ENCODE peak calls at places on chromosomes 7 and 10, in nine cellular contexts. One of them, this sample, is unnamed.
A peak's percentile ranks its signal among the peaks of the same experiment; 100 is the strongest.

GRCh38 chr7:54978364-54979116 is 40.3 kb upstream of the EGFR start:
- DNase-seq in LoVo: no peak
- DNase-seq in trophoblast cell: peak; percentile 24
- DNase-seq in naive thymus-derived CD8-positive, alpha-beta T cell: no peak
- DNase-seq in T follicular helper cell: no peak
- DNase-seq in RKO: no peak
- DNase-seq in AG04450: no peak
- DNase-seq in heart right ventricle: no peak
- DNase-seq in activated CD4-positive, CD25-positive, alpha-beta regulatory T cell treated with anti-CD3 and anti-CD28 coated beads, Interleukin-2, amount 50 U/mL, for 16 hours: no peak
- DNase-seq in this sample: no peak

GRCh38 chr7:4702961-4703512 is 20.9 kb downstream of the FOXK1 start:
- DNase-seq in LoVo: no peak
- DNase-seq in trophoblast cell: no peak
- DNase-seq in naive thymus-derived CD8-positive, alpha-beta T cell: no peak
- DNase-seq in T follicular helper cell: no peak
- DNase-seq in RKO: no peak
- DNase-seq in AG04450: no peak
- DNase-seq in heart right ventricle: peak; percentile 45
- DNase-seq in activated CD4-positive, CD25-positive, alpha-beta regulatory T cell treated with anti-CD3 and anti-CD28 coated beads, Interleukin-2, amount 50 U/mL, for 16 hours: no peak
- DNase-seq in this sample: no peak

GRCh38 chr10:22690614-22691431 is 23.6 kb downstream of the PIP4K2A start:
- DNase-seq in LoVo: no peak
- DNase-seq in trophoblast cell: no peak
- DNase-seq in naive thymus-derived CD8-positive, alpha-beta T cell: no peak
- DNase-seq in T follicular helper cell: no peak
- DNase-seq in RKO: no peak
- DNase-seq in AG04450: no peak
- DNase-seq in heart right ventricle: no peak
- DNase-seq in activated CD4-positive, CD25-positive, alpha-beta regulatory T cell treated with anti-CD3 and anti-CD28 coated beads, Interleukin-2, amount 50 U/mL, for 16 hours: no peak
- DNase-seq in this sample: no peak

GRCh38 chr10:97673736-97674525 is 13.1 kb downstream of the AVPI1 start:
- DNase-seq in LoVo: peak; percentile 61
- DNase-seq in trophoblast cell: no peak
- DNase-seq in naive thymus-derived CD8-positive, alpha-beta T cell: no peak
- DNase-seq in T follicular helper cell: no peak
- DNase-seq in RKO: peak; percentile 74
- DNase-seq in AG04450: no peak
- DNase-seq in heart right ventricle: no peak
- DNase-seq in activated CD4-positive, CD25-positive, alpha-beta regulatory T cell treated with anti-CD3 and anti-CD28 coated beads, Interleukin-2, amount 50 U/mL, for 16 hours: no peak
- DNase-seq in this sample: no peak

GRCh38 chr10:98326621-98327027 is 58.6 kb upstream of the LOXL4 start:
- DNase-seq in LoVo: no peak
- DNase-seq in trophoblast cell: no peak
- DNase-seq in naive thymus-derived CD8-positive, alpha-beta T cell: no peak
- DNase-seq in T follicular helper cell: no peak
- DNase-seq in RKO: no peak
- DNase-seq in AG04450: no peak
- DNase-seq in heart right ventricle: peak; percentile 42
- DNase-seq in activated CD4-positive, CD25-positive, alpha-beta regulatory T cell treated with anti-CD3 and anti-CD28 coated beads, Interleukin-2, amount 50 U/mL, for 16 hours: no peak
- DNase-seq in this sample: no peak

GRCh38 chr10:69180525-69181204 is 631 bp downstream of the SUPV3L1 start:
- DNase-seq in LoVo: no peak
- DNase-seq in trophoblast cell: no peak
- DNase-seq in naive thymus-derived CD8-positive, alpha-beta T cell: no peak
- DNase-seq in T follicular helper cell: peak; percentile 11
- DNase-seq in RKO: peak; percentile 74
- DNase-seq in AG04450: no peak
- DNase-seq in heart right ventricle: no peak
- DNase-seq in activated CD4-positive, CD25-positive, alpha-beta regulatory T cell treated with anti-CD3 and anti-CD28 coated beads, Interleukin-2, amount 50 U/mL, for 16 hours: peak; percentile 1
- DNase-seq in this sample: no peak

GRCh38 chr7:47659664-47660462 is 78.0 kb upstream of the TNS3 start:
- DNase-seq in LoVo: no peak
- DNase-seq in trophoblast cell: no peak
- DNase-seq in naive thymus-derived CD8-positive, alpha-beta T cell: peak; percentile 53
- DNase-seq in T follicular helper cell: no peak
- DNase-seq in RKO: no peak
- DNase-seq in AG04450: no peak
- DNase-seq in heart right ventricle: no peak
- DNase-seq in activated CD4-positive, CD25-positive, alpha-beta regulatory T cell treated with anti-CD3 and anti-CD28 coated beads, Interleukin-2, amount 50 U/mL, for 16 hours: no peak
- DNase-seq in this sample: no peak

GRCh38 chr7:51324206-51324884 is 7.7 kb upstream of the COBL start:
- DNase-seq in LoVo: no peak
- DNase-seq in trophoblast cell: peak; percentile 89
- DNase-seq in naive thymus-derived CD8-positive, alpha-beta T cell: no peak
- DNase-seq in T follicular helper cell: no peak
- DNase-seq in RKO: no peak
- DNase-seq in AG04450: no peak
- DNase-seq in heart right ventricle: no peak
- DNase-seq in activated CD4-positive, CD25-positive, alpha-beta regulatory T cell treated with anti-CD3 and anti-CD28 coated beads, Interleukin-2, amount 50 U/mL, for 16 hours: no peak
- DNase-seq in this sample: peak; percentile 48

GRCh38 chr7:51569581-51569980 is 253.0 kb upstream of the COBL start:
- DNase-seq in LoVo: no peak
- DNase-seq in trophoblast cell: no peak
- DNase-seq in naive thymus-derived CD8-positive, alpha-beta T cell: no peak
- DNase-seq in T follicular helper cell: no peak
- DNase-seq in RKO: no peak
- DNase-seq in AG04450: no peak
- DNase-seq in heart right ventricle: no peak
- DNase-seq in activated CD4-positive, CD25-positive, alpha-beta regulatory T cell treated with anti-CD3 and anti-CD28 coated beads, Interleukin-2, amount 50 U/mL, for 16 hours: no peak
- DNase-seq in this sample: no peak

GRCh38 chr10:78914502-78915330 is 154.1 kb upstream of the ZMIZ1 start:
- DNase-seq in LoVo: no peak
- DNase-seq in trophoblast cell: no peak
- DNase-seq in naive thymus-derived CD8-positive, alpha-beta T cell: no peak
- DNase-seq in T follicular helper cell: no peak
- DNase-seq in RKO: no peak
- DNase-seq in AG04450: no peak
- DNase-seq in heart right ventricle: no peak
- DNase-seq in activated CD4-positive, CD25-positive, alpha-beta regulatory T cell treated with anti-CD3 and anti-CD28 coated beads, Interleukin-2, amount 50 U/mL, for 16 hours: no peak
- DNase-seq in this sample: no peak

GRCh38 chr10:35876248-35876647 is 234.2 kb upstream of the FZD8 start:
- DNase-seq in LoVo: no peak
- DNase-seq in trophoblast cell: peak; percentile 32
- DNase-seq in naive thymus-derived CD8-positive, alpha-beta T cell: no peak
- DNase-seq in T follicular helper cell: no peak
- DNase-seq in RKO: no peak
- DNase-seq in AG04450: no peak
- DNase-seq in heart right ventricle: no peak
- DNase-seq in activated CD4-positive, CD25-positive, alpha-beta regulatory T cell treated with anti-CD3 and anti-CD28 coated beads, Interleukin-2, amount 50 U/mL, for 16 hours: no peak
- DNase-seq in this sample: no peak

GRCh38 chr7:99839560-99840011 is 11.8 kb downstream of the CYP3A43 start:
- DNase-seq in LoVo: peak; percentile 52
- DNase-seq in trophoblast cell: no peak
- DNase-seq in naive thymus-derived CD8-positive, alpha-beta T cell: no peak
- DNase-seq in T follicular helper cell: no peak
- DNase-seq in RKO: no peak
- DNase-seq in AG04450: no peak
- DNase-seq in heart right ventricle: no peak
- DNase-seq in activated CD4-positive, CD25-positive, alpha-beta regulatory T cell treated with anti-CD3 and anti-CD28 coated beads, Interleukin-2, amount 50 U/mL, for 16 hours: no peak
- DNase-seq in this sample: no peak

GRCh38 chr10:29669149-29669548 is 34.4 kb upstream of the SVIL start:
- DNase-seq in LoVo: no peak
- DNase-seq in trophoblast cell: peak; percentile 46
- DNase-seq in naive thymus-derived CD8-positive, alpha-beta T cell: no peak
- DNase-seq in T follicular helper cell: no peak
- DNase-seq in RKO: no peak
- DNase-seq in AG04450: no peak
- DNase-seq in heart right ventricle: peak; percentile 50
- DNase-seq in activated CD4-positive, CD25-positive, alpha-beta regulatory T cell treated with anti-CD3 and anti-CD28 coated beads, Interleukin-2, amount 50 U/mL, for 16 hours: no peak
- DNase-seq in this sample: no peak

GRCh38 chr10:83881647-83882046 is 257.7 kb upstream of the GHITM start:
- DNase-seq in LoVo: no peak
- DNase-seq in trophoblast cell: no peak
- DNase-seq in naive thymus-derived CD8-positive, alpha-beta T cell: no peak
- DNase-seq in T follicular helper cell: no peak
- DNase-seq in RKO: no peak
- DNase-seq in AG04450: no peak
- DNase-seq in heart right ventricle: no peak
- DNase-seq in activated CD4-positive, CD25-positive, alpha-beta regulatory T cell treated with anti-CD3 and anti-CD28 coated beads, Interleukin-2, amount 50 U/mL, for 16 hours: no peak
- DNase-seq in this sample: no peak

GRCh38 chr7:25002826-25003225 is 22.8 kb upstream of the OSBPL3 start:
- DNase-seq in LoVo: no peak
- DNase-seq in trophoblast cell: no peak
- DNase-seq in naive thymus-derived CD8-positive, alpha-beta T cell: no peak
- DNase-seq in T follicular helper cell: no peak
- DNase-seq in RKO: no peak
- DNase-seq in AG04450: no peak
- DNase-seq in heart right ventricle: no peak
- DNase-seq in activated CD4-positive, CD25-positive, alpha-beta regulatory T cell treated with anti-CD3 and anti-CD28 coated beads, Interleukin-2, amount 50 U/mL, for 16 hours: no peak
- DNase-seq in this sample: no peak

GRCh38 chr10:119655566-119656001 is 4.4 kb downstream of the BAG3 start:
- DNase-seq in LoVo: no peak
- DNase-seq in trophoblast cell: peak; percentile 77
- DNase-seq in naive thymus-derived CD8-positive, alpha-beta T cell: no peak
- DNase-seq in T follicular helper cell: peak; percentile 51
- DNase-seq in RKO: peak; percentile 81
- DNase-seq in AG04450: peak; percentile 30
- DNase-seq in heart right ventricle: peak; percentile 37
- DNase-seq in activated CD4-positive, CD25-positive, alpha-beta regulatory T cell treated with anti-CD3 and anti-CD28 coated beads, Interleukin-2, amount 50 U/mL, for 16 hours: peak; percentile 6
- DNase-seq in this sample: no peak

GRCh38 chr10:119896937-119897336 is 4.4 kb downstream of the SEC23IP start:
- DNase-seq in LoVo: peak; percentile 65
- DNase-seq in trophoblast cell: no peak
- DNase-seq in naive thymus-derived CD8-positive, alpha-beta T cell: no peak
- DNase-seq in T follicular helper cell: no peak
- DNase-seq in RKO: no peak
- DNase-seq in AG04450: no peak
- DNase-seq in heart right ventricle: peak; percentile 69
- DNase-seq in activated CD4-positive, CD25-positive, alpha-beta regulatory T cell treated with anti-CD3 and anti-CD28 coated beads, Interleukin-2, amount 50 U/mL, for 16 hours: no peak
- DNase-seq in this sample: peak; percentile 83

GRCh38 chr10:33808475-33808874 is 474.0 kb upstream of the NRP1 start:
- DNase-seq in LoVo: no peak
- DNase-seq in trophoblast cell: no peak
- DNase-seq in naive thymus-derived CD8-positive, alpha-beta T cell: no peak
- DNase-seq in T follicular helper cell: no peak
- DNase-seq in RKO: no peak
- DNase-seq in AG04450: no peak
- DNase-seq in heart right ventricle: no peak
- DNase-seq in activated CD4-positive, CD25-positive, alpha-beta regulatory T cell treated with anti-CD3 and anti-CD28 coated beads, Interleukin-2, amount 50 U/mL, for 16 hours: no peak
- DNase-seq in this sample: no peak

GRCh38 chr7:107501593-107501992 is 31.7 kb downstream of the GPR22 start:
- DNase-seq in LoVo: peak; percentile 10
- DNase-seq in trophoblast cell: peak; percentile 16
- DNase-seq in naive thymus-derived CD8-positive, alpha-beta T cell: no peak
- DNase-seq in T follicular helper cell: peak; percentile 2
- DNase-seq in RKO: peak; percentile 56
- DNase-seq in AG04450: no peak
- DNase-seq in heart right ventricle: no peak
- DNase-seq in activated CD4-positive, CD25-positive, alpha-beta regulatory T cell treated with anti-CD3 and anti-CD28 coated beads, Interleukin-2, amount 50 U/mL, for 16 hours: no peak
- DNase-seq in this sample: no peak

GRCh38 chr7:37352974-37353948 is 95.4 kb downstream of the ELMO1 start:
- DNase-seq in LoVo: peak; percentile 31
- DNase-seq in trophoblast cell: no peak
- DNase-seq in naive thymus-derived CD8-positive, alpha-beta T cell: peak; percentile 86
- DNase-seq in T follicular helper cell: peak; percentile 63
- DNase-seq in RKO: peak; percentile 49
- DNase-seq in AG04450: no peak
- DNase-seq in heart right ventricle: no peak
- DNase-seq in activated CD4-positive, CD25-positive, alpha-beta regulatory T cell treated with anti-CD3 and anti-CD28 coated beads, Interleukin-2, amount 50 U/mL, for 16 hours: peak; percentile 66
- DNase-seq in this sample: no peak

GRCh38 chr10:70093335-70093944 is 39.2 kb downstream of the AIFM2 start:
- DNase-seq in LoVo: no peak
- DNase-seq in trophoblast cell: no peak
- DNase-seq in naive thymus-derived CD8-positive, alpha-beta T cell: no peak
- DNase-seq in T follicular helper cell: no peak
- DNase-seq in RKO: no peak
- DNase-seq in AG04450: no peak
- DNase-seq in heart right ventricle: no peak
- DNase-seq in activated CD4-positive, CD25-positive, alpha-beta regulatory T cell treated with anti-CD3 and anti-CD28 coated beads, Interleukin-2, amount 50 U/mL, for 16 hours: no peak
- DNase-seq in this sample: no peak

GRCh38 chr7:121288894-121289293 is 39.9 kb upstream of the WNT16 start:
- DNase-seq in LoVo: peak; percentile 59
- DNase-seq in trophoblast cell: no peak
- DNase-seq in naive thymus-derived CD8-positive, alpha-beta T cell: no peak
- DNase-seq in T follicular helper cell: no peak
- DNase-seq in RKO: peak; percentile 8
- DNase-seq in AG04450: peak; percentile 58
- DNase-seq in heart right ventricle: no peak
- DNase-seq in activated CD4-positive, CD25-positive, alpha-beta regulatory T cell treated with anti-CD3 and anti-CD28 coated beads, Interleukin-2, amount 50 U/mL, for 16 hours: no peak
- DNase-seq in this sample: no peak

GRCh38 chr7:15854841-15855576 is 168.5 kb upstream of the MEOX2 start:
- DNase-seq in LoVo: no peak
- DNase-seq in trophoblast cell: peak; percentile 35
- DNase-seq in naive thymus-derived CD8-positive, alpha-beta T cell: no peak
- DNase-seq in T follicular helper cell: no peak
- DNase-seq in RKO: no peak
- DNase-seq in AG04450: no peak
- DNase-seq in heart right ventricle: no peak
- DNase-seq in activated CD4-positive, CD25-positive, alpha-beta regulatory T cell treated with anti-CD3 and anti-CD28 coated beads, Interleukin-2, amount 50 U/mL, for 16 hours: no peak
- DNase-seq in this sample: no peak

GRCh38 chr7:151850484-151851159 is 26.3 kb downstream of the PRKAG2 start:
- DNase-seq in LoVo: no peak
- DNase-seq in trophoblast cell: peak; percentile 24
- DNase-seq in naive thymus-derived CD8-positive, alpha-beta T cell: no peak
- DNase-seq in T follicular helper cell: no peak
- DNase-seq in RKO: no peak
- DNase-seq in AG04450: no peak
- DNase-seq in heart right ventricle: peak; percentile 6
- DNase-seq in activated CD4-positive, CD25-positive, alpha-beta regulatory T cell treated with anti-CD3 and anti-CD28 coated beads, Interleukin-2, amount 50 U/mL, for 16 hours: no peak
- DNase-seq in this sample: peak; percentile 61

GRCh38 chr10:71213127-71213616 is 802 bp downstream of the UNC5B start:
- DNase-seq in LoVo: peak; percentile 64
- DNase-seq in trophoblast cell: peak; percentile 82
- DNase-seq in naive thymus-derived CD8-positive, alpha-beta T cell: no peak
- DNase-seq in T follicular helper cell: no peak
- DNase-seq in RKO: peak; percentile 65
- DNase-seq in AG04450: no peak
- DNase-seq in heart right ventricle: peak; percentile 50
- DNase-seq in activated CD4-positive, CD25-positive, alpha-beta regulatory T cell treated with anti-CD3 and anti-CD28 coated beads, Interleukin-2, amount 50 U/mL, for 16 hours: no peak
- DNase-seq in this sample: peak; percentile 52

GRCh38 chr10:124747745-124748144 is 3.6 kb upstream of the FAM53B start:
- DNase-seq in LoVo: no peak
- DNase-seq in trophoblast cell: no peak
- DNase-seq in naive thymus-derived CD8-positive, alpha-beta T cell: no peak
- DNase-seq in T follicular helper cell: no peak
- DNase-seq in RKO: no peak
- DNase-seq in AG04450: no peak
- DNase-seq in heart right ventricle: no peak
- DNase-seq in activated CD4-positive, CD25-positive, alpha-beta regulatory T cell treated with anti-CD3 and anti-CD28 coated beads, Interleukin-2, amount 50 U/mL, for 16 hours: no peak
- DNase-seq in this sample: no peak

GRCh38 chr10:35533565-35533964 is 71.6 kb upstream of the GJD4 start:
- DNase-seq in LoVo: no peak
- DNase-seq in trophoblast cell: no peak
- DNase-seq in naive thymus-derived CD8-positive, alpha-beta T cell: no peak
- DNase-seq in T follicular helper cell: no peak
- DNase-seq in RKO: no peak
- DNase-seq in AG04450: no peak
- DNase-seq in heart right ventricle: no peak
- DNase-seq in activated CD4-positive, CD25-positive, alpha-beta regulatory T cell treated with anti-CD3 and anti-CD28 coated beads, Interleukin-2, amount 50 U/mL, for 16 hours: no peak
- DNase-seq in this sample: no peak

GRCh38 chr7:4733936-4734528 is 41.4 kb upstream of the AP5Z1 start:
- DNase-seq in LoVo: no peak
- DNase-seq in trophoblast cell: no peak
- DNase-seq in naive thymus-derived CD8-positive, alpha-beta T cell: no peak
- DNase-seq in T follicular helper cell: no peak
- DNase-seq in RKO: no peak
- DNase-seq in AG04450: no peak
- DNase-seq in heart right ventricle: no peak
- DNase-seq in activated CD4-positive, CD25-positive, alpha-beta regulatory T cell treated with anti-CD3 and anti-CD28 coated beads, Interleukin-2, amount 50 U/mL, for 16 hours: no peak
- DNase-seq in this sample: no peak

GRCh38 chr10:47357911-47358310 is 9.7 kb downstream of the RBP3 start:
- DNase-seq in LoVo: no peak
- DNase-seq in trophoblast cell: no peak
- DNase-seq in naive thymus-derived CD8-positive, alpha-beta T cell: no peak
- DNase-seq in T follicular helper cell: no peak
- DNase-seq in RKO: no peak
- DNase-seq in AG04450: no peak
- DNase-seq in heart right ventricle: no peak
- DNase-seq in activated CD4-positive, CD25-positive, alpha-beta regulatory T cell treated with anti-CD3 and anti-CD28 coated beads, Interleukin-2, amount 50 U/mL, for 16 hours: no peak
- DNase-seq in this sample: no peak

GRCh38 chr7:88314092-88314491 is 7.4 kb upstream of the STEAP4 start:
- DNase-seq in LoVo: no peak
- DNase-seq in trophoblast cell: no peak
- DNase-seq in naive thymus-derived CD8-positive, alpha-beta T cell: no peak
- DNase-seq in T follicular helper cell: no peak
- DNase-seq in RKO: no peak
- DNase-seq in AG04450: no peak
- DNase-seq in heart right ventricle: no peak
- DNase-seq in activated CD4-positive, CD25-positive, alpha-beta regulatory T cell treated with anti-CD3 and anti-CD28 coated beads, Interleukin-2, amount 50 U/mL, for 16 hours: no peak
- DNase-seq in this sample: no peak

GRCh38 chr10:20883552-20883951 is 13.6 kb downstream of the NEBL start:
- DNase-seq in LoVo: no peak
- DNase-seq in trophoblast cell: no peak
- DNase-seq in naive thymus-derived CD8-positive, alpha-beta T cell: no peak
- DNase-seq in T follicular helper cell: no peak
- DNase-seq in RKO: no peak
- DNase-seq in AG04450: no peak
- DNase-seq in heart right ventricle: no peak
- DNase-seq in activated CD4-positive, CD25-positive, alpha-beta regulatory T cell treated with anti-CD3 and anti-CD28 coated beads, Interleukin-2, amount 50 U/mL, for 16 hours: no peak
- DNase-seq in this sample: no peak